ENCODE peak calls at places on chromosomes 7 and 10, in six cellular contexts. One of them, this sample, is unnamed. For H3K9me3, the result is how much of the 10 kb centered on the place peaks cover.

GRCh38 chr10:46091834-46092522 is 45.9 kb upstream of the MSMB start:
- DNase-seq in PC-3: no peak
- DNase-seq in OCI-LY7: peak
- DNase-seq in IMR-90: no peak
- DNase-seq in GM23248: no peak
- DNase-seq in neuronal stem cell: no peak
- DNase-seq in this sample: no peak

GRCh38 chr10:130301026-130301892 is 165.1 kb downstream of the GLRX3 start:
- DNase-seq in neuronal stem cell: no peak
- DNase-seq in PC-3: no peak
- DNase-seq in GM23248: peak
- DNase-seq in OCI-LY7: no peak
- DNase-seq in IMR-90: no peak
- DNase-seq in this sample: peak

GRCh38 chr7:154842608-154843007 is 160.3 kb downstream of the PAXIP1 start:
- DNase-seq in OCI-LY7: no peak
- DNase-seq in neuronal stem cell: no peak
- DNase-seq in GM23248: no peak
- DNase-seq in PC-3: peak
- DNase-seq in IMR-90: no peak
- DNase-seq in this sample: no peak

GRCh38 chr7:120030871-120031270 is 242.1 kb upstream of the KCND2 start:
- DNase-seq in PC-3: no peak
- DNase-seq in OCI-LY7: no peak
- DNase-seq in neuronal stem cell: no peak
- DNase-seq in GM23248: peak
- DNase-seq in IMR-90: no peak
- DNase-seq in this sample: no peak

GRCh38 chr7:45695249-45695995 is 121.3 kb downstream of the ADCY1 start:
- DNase-seq in GM23248: no peak
- DNase-seq in neuronal stem cell: no peak
- DNase-seq in PC-3: no peak
- DNase-seq in OCI-LY7: no peak
- DNase-seq in IMR-90: no peak
- DNase-seq in this sample: no peak

GRCh38 chr7:138460649-138461607 is 869 bp downstream of the TRIM24 start:
- DNase-seq in neuronal stem cell: peak
- DNase-seq in PC-3: peak
- DNase-seq in GM23248: peak
- DNase-seq in IMR-90: peak
- DNase-seq in OCI-LY7: peak
- DNase-seq in this sample: peak

GRCh38 chr10:76879116-76879706 is 758.4 kb downstream of the KCNMA1 start:
- DNase-seq in PC-3: no peak
- DNase-seq in IMR-90: no peak
- DNase-seq in OCI-LY7: no peak
- DNase-seq in neuronal stem cell: no peak
- DNase-seq in GM23248: no peak
- DNase-seq in this sample: no peak

GRCh38 chr7:19333706-19334105 is 188.5 kb upstream of the FERD3L start:
- DNase-seq in OCI-LY7: no peak
- DNase-seq in GM23248: no peak
- DNase-seq in neuronal stem cell: no peak
- DNase-seq in IMR-90: no peak
- DNase-seq in PC-3: no peak
- DNase-seq in this sample: no peak

GRCh38 chr7:95089916-95090315 is 182.5 kb downstream of the PPP1R9A start:
- DNase-seq in PC-3: no peak
- DNase-seq in neuronal stem cell: no peak
- DNase-seq in OCI-LY7: no peak
- DNase-seq in IMR-90: no peak
- DNase-seq in GM23248: no peak
- DNase-seq in this sample: no peak

GRCh38 chr10:83963446-83963845 is 175.9 kb upstream of the GHITM start:
- DNase-seq in OCI-LY7: no peak
- DNase-seq in PC-3: no peak
- DNase-seq in IMR-90: no peak
- DNase-seq in GM23248: no peak
- DNase-seq in neuronal stem cell: no peak
- DNase-seq in this sample: no peak

GRCh38 chr10:89283988-89284475 is 17.8 kb upstream of the IFIT2 start:
- DNase-seq in PC-3: peak
- DNase-seq in OCI-LY7: no peak
- DNase-seq in GM23248: peak
- DNase-seq in IMR-90: peak
- DNase-seq in neuronal stem cell: no peak
- DNase-seq in this sample: no peak

GRCh38 chr10:43037942-43038782 is 38.7 kb upstream of the RET start:
- DNase-seq in PC-3: no peak
- DNase-seq in neuronal stem cell: no peak
- DNase-seq in IMR-90: no peak
- DNase-seq in OCI-LY7: no peak
- DNase-seq in GM23248: no peak
- DNase-seq in this sample: no peak

GRCh38 chr10:88702848-88703597 is 3.0 kb upstream of the LIPK start:
- DNase-seq in neuronal stem cell: no peak
- DNase-seq in GM23248: no peak
- DNase-seq in PC-3: no peak
- DNase-seq in IMR-90: peak
- DNase-seq in OCI-LY7: no peak
- DNase-seq in this sample: no peak

GRCh38 chr10:12241810-12242529 is 46.0 kb downstream of the CDC123 start:
- DNase-seq in OCI-LY7: no peak
- DNase-seq in neuronal stem cell: no peak
- DNase-seq in IMR-90: peak
- DNase-seq in PC-3: no peak
- DNase-seq in GM23248: no peak
- DNase-seq in this sample: no peak

GRCh38 chr7:47132471-47132870 is 449.4 kb downstream of the TNS3 start:
- DNase-seq in OCI-LY7: no peak
- DNase-seq in IMR-90: peak
- DNase-seq in neuronal stem cell: no peak
- DNase-seq in GM23248: peak
- DNase-seq in PC-3: no peak
- DNase-seq in this sample: no peak

GRCh38 chr7:74216361-74216761 is 6.6 kb downstream of the LAT2 start:
- DNase-seq in GM23248: no peak
- DNase-seq in PC-3: no peak
- DNase-seq in neuronal stem cell: no peak
- DNase-seq in IMR-90: no peak
- DNase-seq in OCI-LY7: peak
- DNase-seq in this sample: no peak

GRCh38 chr10:86401588-86402282 is 35.1 kb upstream of the GRID1 start:
- DNase-seq in PC-3: peak
- DNase-seq in neuronal stem cell: no peak
- DNase-seq in GM23248: peak
- DNase-seq in IMR-90: no peak
- DNase-seq in OCI-LY7: peak
- DNase-seq in this sample: no peak

GRCh38 chr7:50423860-50424259 is 26.3 kb downstream of the FIGNL1 start:
- DNase-seq in IMR-90: no peak
- DNase-seq in neuronal stem cell: no peak
- DNase-seq in GM23248: no peak
- DNase-seq in OCI-LY7: no peak
- DNase-seq in PC-3: no peak
- DNase-seq in this sample: no peak

GRCh38 chr10:63464402-63465292 is 1.1 kb downstream of the JMJD1C start:
- DNase-seq in PC-3: peak
- DNase-seq in GM23248: peak
- DNase-seq in IMR-90: peak
- DNase-seq in neuronal stem cell: no peak
- DNase-seq in OCI-LY7: no peak
- DNase-seq in this sample: no peak

GRCh38 chr7:134997214-134997885 is 11.0 kb downstream of the AGBL3 start:
- DNase-seq in IMR-90: no peak
- DNase-seq in PC-3: no peak
- DNase-seq in GM23248: no peak
- DNase-seq in neuronal stem cell: no peak
- DNase-seq in OCI-LY7: no peak
- DNase-seq in this sample: no peak

GRCh38 chr10:122013311-122013780 is 24.4 kb downstream of the TACC2 start:
- DNase-seq in neuronal stem cell: no peak
- DNase-seq in OCI-LY7: no peak
- DNase-seq in PC-3: no peak
- DNase-seq in GM23248: no peak
- DNase-seq in IMR-90: no peak
- DNase-seq in this sample: no peak

GRCh38 chr10:61961278-61961677 is 59.8 kb downstream of the ARID5B start:
- DNase-seq in PC-3: no peak
- DNase-seq in neuronal stem cell: no peak
- DNase-seq in IMR-90: no peak
- DNase-seq in GM23248: no peak
- DNase-seq in OCI-LY7: peak
- DNase-seq in this sample: peak

DNA sequence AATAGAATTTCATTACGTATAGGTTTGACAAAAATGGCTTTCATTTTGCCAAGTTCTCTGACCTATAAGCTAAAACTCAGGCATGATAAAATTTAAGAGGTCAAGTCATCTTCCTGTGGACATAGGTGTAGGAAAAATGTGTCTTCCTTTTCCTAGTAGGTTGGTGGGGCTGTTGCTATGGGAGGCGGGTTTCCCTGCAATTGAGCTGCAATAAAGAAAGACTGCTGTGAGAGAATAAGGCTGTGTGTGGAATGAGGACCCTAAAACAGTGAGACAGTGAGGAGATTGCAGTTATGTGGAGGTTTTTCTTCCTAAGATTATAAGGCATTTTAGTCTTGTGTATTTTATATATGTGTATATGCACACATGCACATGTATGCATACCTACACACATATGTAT is 13.0 kb upstream of the SEMA3A start:
- DNase-seq in IMR-90: no peak
- DNase-seq in GM23248: no peak
- DNase-seq in OCI-LY7: no peak
- DNase-seq in PC-3: no peak
- DNase-seq in neuronal stem cell: no peak
- DNase-seq in this sample: no peak
- H3K9me3 ChIP-seq in IMR-90: under half
- H3K9me3 ChIP-seq in GM23248: under half
- H3K9me3 ChIP-seq in OCI-LY7: under half
- H3K9me3 ChIP-seq in PC-3: under half
- H3K9me3 ChIP-seq in neuronal stem cell: under half
- H3K9me3 ChIP-seq in this sample: under half

GRCh38 chr7:79320741-79321473 is 132.6 kb downstream of the MAGI2 start:
- DNase-seq in PC-3: no peak
- DNase-seq in OCI-LY7: no peak
- DNase-seq in GM23248: no peak
- DNase-seq in IMR-90: peak
- DNase-seq in neuronal stem cell: no peak
- DNase-seq in this sample: no peak
- H3K9me3 ChIP-seq in PC-3: under half
- H3K9me3 ChIP-seq in OCI-LY7: under half
- H3K9me3 ChIP-seq in GM23248: under half
- H3K9me3 ChIP-seq in IMR-90: under half
- H3K9me3 ChIP-seq in neuronal stem cell: under half
- H3K9me3 ChIP-seq in this sample: under half

GRCh38 chr7:27140108-27140842 is 3.2 kb downstream of the HOXA5 start:
- DNase-seq in GM23248: no peak
- DNase-seq in neuronal stem cell: no peak
- DNase-seq in PC-3: no peak
- DNase-seq in IMR-90: no peak
- DNase-seq in OCI-LY7: no peak
- DNase-seq in this sample: no peak
- H3K9me3 ChIP-seq in GM23248: under half
- H3K9me3 ChIP-seq in neuronal stem cell: under half
- H3K9me3 ChIP-seq in PC-3: under half
- H3K9me3 ChIP-seq in IMR-90: under half
- H3K9me3 ChIP-seq in OCI-LY7: under half
- H3K9me3 ChIP-seq in this sample: under half

GRCh38 chr10:38156416-38157269 is 62.5 kb downstream of the ZNF37A start:
- DNase-seq in OCI-LY7: no peak
- DNase-seq in PC-3: no peak
- DNase-seq in GM23248: no peak
- DNase-seq in IMR-90: no peak
- DNase-seq in neuronal stem cell: no peak
- DNase-seq in this sample: no peak

GRCh38 chr10:38163617-38164016 is 69.5 kb downstream of the ZNF37A start:
- DNase-seq in IMR-90: no peak
- DNase-seq in neuronal stem cell: no peak
- DNase-seq in PC-3: no peak
- DNase-seq in OCI-LY7: no peak
- DNase-seq in GM23248: no peak
- DNase-seq in this sample: no peak

GRCh38 chr10:38157270-38157685 is 63.1 kb downstream of the ZNF37A start:
- DNase-seq in GM23248: no peak
- DNase-seq in OCI-LY7: no peak
- DNase-seq in IMR-90: no peak
- DNase-seq in neuronal stem cell: no peak
- DNase-seq in PC-3: no peak
- DNase-seq in this sample: no peak

GRCh38 chr10:38159007-38159406 is 64.9 kb downstream of the ZNF37A start:
- DNase-seq in OCI-LY7: no peak
- DNase-seq in neuronal stem cell: no peak
- DNase-seq in PC-3: peak
- DNase-seq in IMR-90: no peak
- DNase-seq in GM23248: no peak
- DNase-seq in this sample: no peak
- H3K9me3 ChIP-seq in OCI-LY7: under half
- H3K9me3 ChIP-seq in neuronal stem cell: under half
- H3K9me3 ChIP-seq in PC-3: under half
- H3K9me3 ChIP-seq in IMR-90: under half
- H3K9me3 ChIP-seq in GM23248: under half
- H3K9me3 ChIP-seq in this sample: under half

DNA sequence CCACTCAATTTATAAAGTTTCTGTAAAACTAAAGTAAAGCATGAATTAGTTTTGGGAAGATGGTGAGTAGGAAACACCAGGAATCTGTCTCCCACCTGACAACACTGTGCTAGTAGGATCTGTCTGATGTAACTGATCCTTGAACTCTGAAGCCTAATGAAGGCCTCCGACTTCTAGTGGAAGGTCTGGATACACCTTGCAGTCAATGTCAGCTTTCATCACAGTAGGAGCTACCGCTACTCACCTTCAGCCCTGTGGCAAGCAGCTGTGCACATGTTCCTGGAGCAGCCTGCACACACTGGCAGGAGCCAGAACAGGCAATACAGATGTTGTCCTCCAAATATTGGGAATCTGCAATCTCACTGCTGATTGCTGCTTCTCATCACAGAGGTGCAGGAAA is 471.4 kb downstream of the PTPRN2 start:
- DNase-seq in PC-3: no peak
- DNase-seq in GM23248: no peak
- DNase-seq in IMR-90: no peak
- DNase-seq in OCI-LY7: no peak
- DNase-seq in neuronal stem cell: no peak
- DNase-seq in this sample: no peak
- H3K9me3 ChIP-seq in PC-3: under half
- H3K9me3 ChIP-seq in GM23248: under half
- H3K9me3 ChIP-seq in IMR-90: half or more
- H3K9me3 ChIP-seq in OCI-LY7: under half
- H3K9me3 ChIP-seq in neuronal stem cell: under half
- H3K9me3 ChIP-seq in this sample: under half

GRCh38 chr7:56115852-56116538 is at the start of gene NUPR2:
- DNase-seq in PC-3: no peak
- DNase-seq in GM23248: no peak
- DNase-seq in IMR-90: no peak
- DNase-seq in OCI-LY7: no peak
- DNase-seq in neuronal stem cell: no peak
- DNase-seq in this sample: no peak

GRCh38 chr7:56125831-56126230 is 9.6 kb upstream of the NUPR2 start:
- DNase-seq in GM23248: no peak
- DNase-seq in PC-3: no peak
- DNase-seq in IMR-90: no peak
- DNase-seq in OCI-LY7: no peak
- DNase-seq in neuronal stem cell: no peak
- DNase-seq in this sample: no peak

GRCh38 chr7:56124981-56125380 is 8.8 kb upstream of the NUPR2 start:
- DNase-seq in GM23248: no peak
- DNase-seq in PC-3: no peak
- DNase-seq in IMR-90: no peak
- DNase-seq in neuronal stem cell: no peak
- DNase-seq in OCI-LY7: no peak
- DNase-seq in this sample: no peak

GRCh38 chr7:56121440-56121839 is 5.2 kb upstream of the NUPR2 start:
- DNase-seq in neuronal stem cell: no peak
- DNase-seq in IMR-90: no peak
- DNase-seq in OCI-LY7: no peak
- DNase-seq in PC-3: no peak
- DNase-seq in GM23248: no peak
- DNase-seq in this sample: no peak
- H3K9me3 ChIP-seq in neuronal stem cell: under half
- H3K9me3 ChIP-seq in IMR-90: under half
- H3K9me3 ChIP-seq in OCI-LY7: under half
- H3K9me3 ChIP-seq in PC-3: under half
- H3K9me3 ChIP-seq in GM23248: under half
- H3K9me3 ChIP-seq in this sample: under half

This sample was measured in CD4-positive, alpha-beta memory T cell.